ENCODE peak calls at places on chromosomes 12 and 14, in seven cellular contexts. C, U, N, M, G, B and L are unnamed samples.

GRCh38 chr14:58315606-58316005 is 17.3 kb downstream of the ARID4A start:
- DNase-seq in C (no peak), U (no peak), N (no peak), M (no peak), G (no peak), B (no peak), L (peak)

GRCh38 chr14:28576523-28576922 is 190.1 kb upstream of the FOXG1 start:
- DNase-seq in C (no peak), U (no peak), N (no peak), M (no peak), G (no peak), B (no peak), L (no peak)

GRCh38 chr14:97458302-97459137 is 661.3 kb downstream of the VRK1 start:
- DNase-seq in C (no peak), U (no peak), N (no peak), M (no peak), G (no peak), B (peak), L (no peak)

GRCh38 chr12:113271853-113272561 is 50.7 kb downstream of the TPCN1 start:
- DNase-seq in C (peak), U (no peak), N (peak), M (no peak), G (no peak), B (peak), L (peak)

GRCh38 chr12:132583736-132584135 is 26.6 kb downstream of the LRCOL1 start:
- DNase-seq in C (no peak), U (no peak), N (no peak), M (no peak), G (no peak), B (no peak), L (no peak)

GRCh38 chr14:60266021-60266937 is 17.3 kb downstream of the PPM1A start:
- DNase-seq in C (no peak), U (no peak), N (peak), M (peak), G (peak), B (no peak), L (peak)

GRCh38 chr12:5904441-5904840 is 40.6 kb downstream of the ANO2 start:
- DNase-seq in C (no peak), U (no peak), N (no peak), M (no peak), G (no peak), B (no peak), L (no peak)

GRCh38 chr14:31000629-31001338 is 24.7 kb upstream of the AP4S1 start:
- DNase-seq in C (no peak), U (no peak), N (no peak), M (no peak), G (no peak), B (no peak), L (no peak)

GRCh38 chr12:109432431-109432830 is 44.7 kb downstream of the KCTD10 start:
- DNase-seq in C (no peak), U (no peak), N (no peak), M (no peak), G (no peak), B (no peak), L (peak)

GRCh38 chr12:41100572-41100971 is 87.5 kb upstream of the PDZRN4 start:
- DNase-seq in C (no peak), U (no peak), N (no peak), M (no peak), G (no peak), B (no peak), L (no peak)

GRCh38 chr12:32947203-32947795 is 50.7 kb upstream of the PKP2 start:
- DNase-seq in C (no peak), U (peak), N (peak), M (peak), G (peak), B (no peak), L (peak)

GRCh38 chr12:92991134-92991533 is 62.0 kb upstream of the EEA1 start:
- DNase-seq in C (no peak), U (no peak), N (no peak), M (no peak), G (no peak), B (no peak), L (no peak)

GRCh38 chr14:51977075-51977474 is 12.3 kb upstream of the RTRAF start:
- DNase-seq in C (no peak), U (no peak), N (no peak), M (no peak), G (no peak), B (no peak), L (no peak)

GRCh38 chr12:57724936-57725740 is 13.4 kb downstream of the AGAP2 start:
- DNase-seq in C (no peak), U (no peak), N (no peak), M (no peak), G (peak), B (no peak), L (no peak)

GRCh38 chr12:56425188-56425587 is 24.0 kb downstream of the TIMELESS start:
- DNase-seq in C (no peak), U (no peak), N (no peak), M (no peak), G (no peak), B (no peak), L (no peak)

GRCh38 chr12:47742253-47742825 is 16.3 kb downstream of the RAPGEF3 start:
- DNase-seq in C (no peak), U (peak), N (peak), M (peak), G (peak), B (peak), L (peak)

GRCh38 chr14:38412654-38413053 is 156.8 kb upstream of the CLEC14A start:
- DNase-seq in C (no peak), U (no peak), N (no peak), M (no peak), G (no peak), B (no peak), L (no peak)

GRCh38 chr12:2806700-2807099 is 5.8 kb upstream of the ITFG2 start:
- DNase-seq in C (no peak), U (no peak), N (no peak), M (no peak), G (no peak), B (no peak), L (no peak)

GRCh38 chr12:2803635-2804380 is 8.7 kb upstream of the ITFG2 start:
- DNase-seq in C (no peak), U (no peak), N (no peak), M (no peak), G (no peak), B (no peak), L (no peak)

GRCh38 chr12:2801044-2801783 is 6.4 kb downstream of the FKBP4 start:
- DNase-seq in C (no peak), U (no peak), N (no peak), M (no peak), G (no peak), B (no peak), L (no peak)

GRCh38 chr12:2804390-2805145 is 7.9 kb upstream of the ITFG2 start:
- DNase-seq in C (no peak), U (no peak), N (no peak), M (no peak), G (no peak), B (peak), L (no peak)

GRCh38 chr12:2805146-2805525 is 7.3 kb upstream of the ITFG2 start:
- DNase-seq in C (no peak), U (no peak), N (no peak), M (no peak), G (no peak), B (no peak), L (no peak)
- H3K27ac ChIP-seq in C (no peak), U (no peak), N (no peak), M (no peak), G (no peak), B (no peak), L (no peak)

DNA sequence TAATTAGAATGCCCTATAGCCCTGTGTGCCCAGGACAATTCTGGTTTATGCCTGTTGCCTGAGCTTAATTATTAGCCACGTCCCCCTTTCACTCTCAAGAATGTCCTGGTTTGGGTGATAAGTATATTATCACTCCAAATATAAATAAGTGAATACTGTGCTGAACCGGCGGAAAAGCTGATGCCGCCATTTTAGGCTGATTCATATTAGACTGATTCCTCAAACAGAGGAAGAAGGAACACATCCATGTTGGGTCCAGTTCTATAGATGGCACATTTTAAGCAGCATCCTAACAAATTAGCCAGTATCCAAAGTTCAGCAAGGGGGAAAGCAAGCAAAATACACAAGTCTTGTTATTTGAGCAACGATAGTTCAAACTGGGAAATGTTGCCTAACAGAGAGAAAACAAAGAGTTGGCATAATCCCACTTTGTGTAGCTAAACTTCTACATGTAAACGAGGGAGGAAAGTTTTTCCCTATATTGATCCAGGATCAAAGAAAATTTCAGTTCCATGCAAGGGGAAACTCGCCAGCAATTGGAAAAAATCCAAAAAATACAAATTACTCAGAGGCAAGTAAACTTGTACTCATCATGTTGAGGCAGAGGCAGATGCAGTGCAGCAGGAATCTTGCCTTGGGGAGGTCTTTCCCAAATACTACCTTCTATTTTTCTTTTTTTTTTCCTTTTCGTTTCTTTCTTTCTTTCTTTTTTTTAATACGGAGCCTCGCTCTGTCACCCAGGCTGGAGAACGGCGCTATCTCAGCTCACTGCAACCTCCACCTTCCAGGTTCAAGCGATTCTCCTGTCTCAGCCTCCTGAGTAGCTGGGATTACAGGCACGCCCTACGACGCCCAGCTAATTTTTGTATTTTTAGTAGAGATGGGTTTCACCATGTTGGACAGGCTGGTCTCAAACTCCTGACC is 96.2 kb downstream of the ITPR2 start:
- DNase-seq in C (no peak), U (no peak), N (no peak), M (no peak), G (no peak), B (no peak), L (peak)
- H3K27ac ChIP-seq in C (peak), U (no peak), N (no peak), M (no peak), G (no peak), B (peak), L (peak)

GRCh38 chr12:90970911-90971310 is 15.9 kb upstream of the CCER1 start:
- DNase-seq in C (no peak), U (no peak), N (no peak), M (no peak), G (no peak), B (no peak), L (no peak)

GRCh38 chr12:90969851-90970250 is 14.9 kb upstream of the CCER1 start:
- DNase-seq in C (no peak), U (no peak), N (no peak), M (no peak), G (no peak), B (no peak), L (no peak)

GRCh38 chr12:90974286-90974685 is 19.3 kb upstream of the CCER1 start:
- DNase-seq in C (no peak), U (peak), N (no peak), M (no peak), G (no peak), B (no peak), L (peak)

GRCh38 chr12:90965204-90965603 is 10.2 kb upstream of the CCER1 start:
- DNase-seq in C (no peak), U (no peak), N (no peak), M (no peak), G (no peak), B (no peak), L (no peak)

DNA sequence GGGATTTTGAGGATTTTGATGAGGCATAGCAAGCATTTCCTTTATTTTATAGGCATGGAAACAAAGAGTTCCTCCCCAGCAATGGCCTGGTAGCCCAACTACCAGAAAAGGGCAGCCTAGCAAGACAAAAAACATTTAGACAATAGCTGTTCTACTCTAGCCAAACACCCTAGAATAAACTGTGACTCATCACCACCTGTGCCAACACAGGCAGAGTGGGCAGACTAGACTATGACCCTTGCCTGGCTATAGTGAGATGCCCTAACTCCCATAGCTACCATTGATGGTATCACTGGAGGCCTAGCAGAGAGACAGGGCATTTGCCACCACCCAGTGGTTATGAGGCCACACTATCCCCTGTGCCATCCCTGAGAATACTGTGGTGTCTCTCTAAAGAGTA is 15.5 kb upstream of the CCER1 start:
- DNase-seq in C (no peak), U (peak), N (no peak), M (no peak), G (no peak), B (no peak), L (no peak)
- H3K27ac ChIP-seq in C (no peak), U (no peak), N (no peak), M (no peak), G (no peak), B (no peak), L (no peak)

GRCh38 chr14:101772770-101773169 is 11.3 kb downstream of the PPP2R5C start:
- DNase-seq in C (no peak), U (no peak), N (no peak), M (no peak), G (no peak), B (no peak), L (no peak)

GRCh38 chr14:101775756-101776292 is 14.3 kb downstream of the PPP2R5C start:
- DNase-seq in C (no peak), U (no peak), N (no peak), M (no peak), G (peak), B (no peak), L (no peak)

GRCh38 chr14:101773378-101773777 is 11.9 kb downstream of the PPP2R5C start:
- DNase-seq in C (no peak), U (no peak), N (no peak), M (no peak), G (peak), B (no peak), L (no peak)

GRCh38 chr14:101774814-101775213 is 13.3 kb downstream of the PPP2R5C start:
- DNase-seq in C (no peak), U (no peak), N (no peak), M (no peak), G (peak), B (no peak), L (no peak)

DNA sequence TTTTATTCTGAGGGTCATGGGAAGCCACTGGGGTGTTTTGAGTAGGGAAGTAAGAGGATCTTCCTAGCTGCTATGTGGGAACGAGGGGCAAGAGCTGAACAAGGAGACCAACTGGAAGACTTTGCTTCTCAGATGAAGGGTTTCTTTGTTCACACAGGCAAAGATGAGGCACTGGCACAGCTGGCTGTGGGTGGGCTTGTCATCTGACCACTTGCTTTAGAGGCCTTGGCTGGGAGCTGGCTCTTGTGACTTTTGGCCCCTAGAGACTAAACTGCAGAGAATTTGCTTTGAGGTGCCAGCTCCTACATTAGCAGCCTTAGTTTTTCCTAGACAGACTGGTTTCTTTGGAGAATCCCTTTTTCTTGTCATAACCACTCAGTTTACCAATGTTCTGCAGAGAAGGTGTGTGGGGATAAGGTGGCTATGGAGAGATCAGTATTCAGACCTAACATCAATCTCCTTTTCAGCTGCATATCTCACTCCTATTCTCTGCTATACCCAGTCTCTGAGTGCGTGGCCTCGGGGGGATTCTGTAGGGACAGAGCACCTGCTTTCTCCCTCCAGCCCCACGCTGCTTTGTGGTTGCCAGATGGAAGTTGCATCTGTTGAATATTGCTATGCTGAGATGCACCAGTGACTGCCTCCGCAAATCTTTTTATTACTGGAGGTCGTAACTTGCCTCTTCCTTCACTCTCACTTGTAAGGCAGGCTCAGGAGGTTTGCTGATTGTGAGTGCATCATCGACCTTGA is 12.7 kb downstream of the PPP2R5C start:
- DNase-seq in C (no peak), U (no peak), N (no peak), M (no peak), G (peak), B (no peak), L (no peak)
- H3K27ac ChIP-seq in C (no peak), U (no peak), N (no peak), M (no peak), G (peak), B (no peak), L (no peak)

DNA sequence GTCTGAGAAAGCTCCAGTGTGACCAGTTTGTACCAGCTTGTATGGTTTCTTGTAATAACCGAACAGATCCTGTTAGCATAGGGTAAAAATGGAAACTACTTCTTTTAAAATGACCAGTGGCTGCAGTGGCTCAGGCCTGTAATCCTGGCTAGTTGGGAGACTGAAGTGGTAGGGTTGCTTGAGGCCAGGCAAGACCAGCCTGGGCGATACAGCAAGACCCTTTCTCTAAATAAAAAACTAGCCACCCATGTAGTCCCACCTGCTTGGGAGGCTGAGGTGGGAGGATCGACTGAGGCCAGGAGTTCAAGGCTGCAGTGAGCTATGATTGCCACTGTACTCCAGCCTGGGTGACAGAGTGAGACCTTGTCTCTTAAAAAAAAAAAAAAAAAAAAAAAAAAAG is 7.3 kb downstream of the PSEN1 start:
- DNase-seq in C (no peak), U (no peak), N (no peak), M (no peak), G (no peak), B (no peak), L (no peak)
- H3K27ac ChIP-seq in C (no peak), U (no peak), N (no peak), M (no peak), G (no peak), B (no peak), L (no peak)

GRCh38 chr12:12726543-12727093 is 9.4 kb downstream of the CDKN1B start:
- DNase-seq in C (no peak), U (peak), N (peak), M (no peak), G (peak), B (no peak), L (no peak)
- H3K27ac ChIP-seq in C (peak), U (peak), N (peak), M (peak), G (peak), B (peak), L (no peak)

GRCh38 chr14:89339158-89339557 is 77.9 kb downstream of the FOXN3 start:
- DNase-seq in C (no peak), U (no peak), N (no peak), M (no peak), G (no peak), B (no peak), L (no peak)

GRCh38 chr14:89339579-89339978 is 77.5 kb downstream of the FOXN3 start:
- DNase-seq in C (no peak), U (no peak), N (no peak), M (no peak), G (no peak), B (no peak), L (no peak)

GRCh38 chr14:89340200-89340667 is 76.8 kb downstream of the FOXN3 start:
- DNase-seq in C (no peak), U (no peak), N (no peak), M (no peak), G (no peak), B (no peak), L (peak)

GRCh38 chr14:89342049-89342448 is 75.0 kb downstream of the FOXN3 start:
- DNase-seq in C (no peak), U (no peak), N (no peak), M (no peak), G (no peak), B (no peak), L (no peak)

GRCh38 chr14:89340782-89341181 is 76.3 kb downstream of the FOXN3 start:
- DNase-seq in C (no peak), U (no peak), N (no peak), M (no peak), G (no peak), B (no peak), L (no peak)
- H3K27ac ChIP-seq in C (peak), U (no peak), N (no peak), M (no peak), G (peak), B (no peak), L (no peak)

GRCh38 chr12:122615780-122616179 is 87.4 kb downstream of the HCAR2 start:
- DNase-seq in C (no peak), U (no peak), N (no peak), M (no peak), G (no peak), B (no peak), L (no peak)
- H3K27ac ChIP-seq in C (no peak), U (no peak), N (no peak), M (no peak), G (no peak), B (no peak), L (no peak)

DNA sequence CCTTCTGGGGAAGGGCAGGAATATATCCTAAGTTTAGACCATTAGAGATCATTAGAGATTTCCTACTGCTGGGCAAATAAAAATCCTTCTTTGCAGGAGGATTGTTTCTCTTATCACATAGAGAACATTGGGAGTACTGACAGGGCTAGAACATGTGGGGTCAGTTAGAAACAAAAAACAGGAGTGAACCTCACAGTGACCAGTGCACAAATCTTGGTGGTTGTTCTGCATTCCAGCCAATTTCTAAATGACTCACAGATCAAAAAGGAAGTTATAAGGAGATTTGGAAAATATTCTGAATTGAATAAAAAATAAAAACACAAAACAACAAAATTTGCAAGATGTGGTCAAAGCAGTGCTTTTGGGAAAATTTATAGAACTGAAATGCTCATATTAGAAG is 118.8 kb downstream of the LLPH start:
- DNase-seq in C (no peak), U (no peak), N (no peak), M (no peak), G (no peak), B (no peak), L (no peak)
- H3K27ac ChIP-seq in C (no peak), U (no peak), N (no peak), M (no peak), G (no peak), B (no peak), L (no peak)